ENCODE peak calls at places on chromosome 6, in six cellular contexts. W, U, H, Y, G and M are unnamed samples.

GRCh38 chr6:93746892-93747291 is 327.5 kb upstream of the EPHA7 start:
- DNase-seq in Y (no peak), G (no peak), U (no peak), W (no peak), H (no peak), M (no peak)

GRCh38 chr6:136614994-136615393 is 64.8 kb upstream of the MAP7 start:
- DNase-seq in W (no peak), U (peak), Y (no peak), G (no peak), H (no peak), M (no peak)

GRCh38 chr6:133764011-133764812 is 124.7 kb upstream of the TCF21 start:
- DNase-seq in W (no peak), U (no peak), Y (no peak), G (no peak), H (no peak), M (no peak)

GRCh38 chr6:157946865-157947532 is 34.7 kb upstream of the SYNJ2 start:
- DNase-seq in U (no peak), W (no peak), G (peak), H (peak), Y (peak), M (no peak)

GRCh38 chr6:69867075-69867911 is 937 bp downstream of the COL19A1 start:
- DNase-seq in Y (peak), W (no peak), G (peak), H (no peak), U (peak), M (no peak)

GRCh38 chr6:21742238-21742660 is 148.7 kb downstream of the SOX4 start:
- DNase-seq in Y (no peak), H (no peak), G (no peak), U (peak), W (peak), M (peak)

GRCh38 chr6:93917216-93917615 is 497.9 kb upstream of the EPHA7 start:
- DNase-seq in Y (no peak), W (no peak), H (no peak), U (no peak), G (no peak), M (no peak)

GRCh38 chr6:36815962-36816735 is 23.1 kb downstream of the CPNE5 start:
- DNase-seq in H (no peak), W (no peak), Y (no peak), G (no peak), U (no peak), M (no peak)

GRCh38 chr6:142825760-142826159 is 119.2 kb downstream of the HIVEP2 start:
- DNase-seq in G (no peak), U (no peak), W (no peak), H (no peak), Y (no peak), M (no peak)

GRCh38 chr6:111663232-111663631 is 57.6 kb upstream of the TRAF3IP2 start:
- DNase-seq in W (no peak), H (no peak), Y (no peak), G (no peak), U (no peak), M (no peak)

GRCh38 chr6:169664227-169664626 is 37.6 kb downstream of the WDR27 start:
- DNase-seq in H (no peak), Y (no peak), G (no peak), U (no peak), W (no peak), M (no peak)

GRCh38 chr6:108748063-108748462 is 100.2 kb upstream of the ARMC2 start:
- DNase-seq in U (no peak), Y (no peak), G (no peak), W (no peak), H (no peak), M (no peak)

GRCh38 chr6:74277749-74278148 is 581.7 kb downstream of the CD109 start:
- DNase-seq in W (no peak), G (no peak), H (no peak), U (peak), Y (no peak), M (no peak)

GRCh38 chr6:141133836-141134235 is 998.9 kb upstream of the GJE1 start:
- DNase-seq in G (no peak), W (no peak), H (no peak), U (no peak), Y (no peak), M (no peak)

GRCh38 chr6:4084444-4085328 is 5.7 kb upstream of the FAM217A start:
- DNase-seq in G (no peak), H (no peak), Y (no peak), U (no peak), W (no peak), M (no peak)

GRCh38 chr6:110462884-110463481 is 13.4 kb downstream of the SLC22A16 start:
- DNase-seq in Y (no peak), H (no peak), G (no peak), W (no peak), U (no peak), M (no peak)

GRCh38 chr6:110471966-110472365 is 4.4 kb downstream of the SLC22A16 start:
- DNase-seq in G (no peak), U (no peak), W (no peak), Y (no peak), H (no peak), M (no peak)

GRCh38 chr6:110474500-110474899 is 1.9 kb downstream of the SLC22A16 start:
- DNase-seq in H (no peak), W (no peak), U (no peak), Y (no peak), G (no peak), M (no peak)

GRCh38 chr6:110472739-110473138 is 3.7 kb downstream of the SLC22A16 start:
- DNase-seq in U (no peak), H (no peak), W (no peak), Y (no peak), G (no peak), M (no peak)

DNA sequence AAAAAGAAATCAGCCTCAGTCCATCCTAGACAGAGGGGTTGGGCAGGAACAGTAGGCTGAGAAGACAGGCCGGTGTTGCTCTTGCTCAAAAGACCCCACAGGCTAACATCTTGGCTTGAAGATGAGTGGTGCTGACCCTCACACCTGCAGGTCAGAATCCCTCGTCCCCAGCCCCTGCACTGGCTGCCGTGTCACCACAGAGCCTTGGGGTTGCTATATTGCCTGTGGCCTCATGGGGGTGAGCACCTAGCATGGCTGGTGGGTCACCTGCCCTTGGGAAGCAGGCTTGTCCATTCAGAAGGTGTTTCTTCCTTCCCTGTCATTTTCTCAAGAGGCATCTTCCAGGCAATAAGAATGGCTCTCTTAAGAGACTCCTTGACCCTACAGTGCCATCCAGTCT is 7.7 kb downstream of the SLC22A16 start:
- DNase-seq in U (no peak), H (no peak), Y (no peak), G (no peak), W (no peak), M (no peak)
- TF ChIP-seq POLR2AphosphoS5 in U (no peak), H (no peak), Y (no peak), G (no peak), W (no peak), M (no peak)

GRCh38 chr6:48826318-48826595 is 636.8 kb downstream of the MMUT start:
- DNase-seq in H (no peak), Y (no peak), U (peak), W (no peak), G (no peak), M (no peak)

GRCh38 chr6:48825501-48826317 is 637.3 kb downstream of the MMUT start:
- DNase-seq in G (no peak), Y (no peak), W (no peak), U (peak), H (no peak), M (no peak)

DNA sequence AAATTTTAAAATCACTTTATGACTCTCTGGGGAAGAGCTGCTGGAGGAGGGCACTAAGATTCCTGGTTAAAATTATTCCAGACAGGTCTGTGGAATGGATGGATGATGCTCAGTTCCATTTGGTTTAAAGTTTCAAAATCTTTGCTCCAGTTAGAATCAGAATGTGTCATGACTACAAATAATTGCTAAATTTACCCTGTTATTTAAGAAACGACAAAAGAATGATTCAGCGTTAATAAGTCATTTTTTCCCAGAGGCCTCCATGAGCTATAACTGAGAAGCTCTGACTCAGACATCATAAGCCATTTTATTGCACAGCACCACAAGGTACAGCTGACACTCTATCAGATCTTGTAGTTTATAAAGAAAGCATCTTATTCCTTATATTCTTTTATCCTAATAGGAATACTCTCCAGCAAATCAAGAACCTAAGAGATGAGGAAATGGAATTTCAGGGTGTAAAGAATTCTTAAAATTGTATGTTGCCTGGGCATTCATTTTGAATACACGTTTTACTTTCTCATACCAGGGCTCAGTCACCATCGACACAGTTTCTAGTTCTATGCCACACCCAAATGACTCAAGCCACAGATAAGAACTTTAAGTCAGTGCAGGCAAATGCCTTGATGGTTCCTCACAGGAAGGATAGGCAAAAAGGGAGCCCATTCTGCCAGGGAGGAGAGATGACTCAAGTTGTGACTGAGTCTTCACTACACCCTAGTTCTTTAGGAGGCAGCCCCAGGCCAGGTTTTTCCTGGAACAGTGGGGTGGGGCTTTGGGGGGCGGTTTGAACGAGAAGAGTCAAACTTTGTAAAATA is 636.0 kb downstream of the MMUT start:
- DNase-seq in W (peak), U (peak), Y (no peak), G (no peak), H (no peak), M (no peak)
- H3K9ac ChIP-seq in W (peak), U (peak), Y (no peak), G (no peak), H (no peak), M (no peak)

GRCh38 chr6:52126231-52126630 is 38.8 kb upstream of the PKHD1 start:
- DNase-seq in Y (no peak), H (no peak), W (no peak), U (no peak), G (no peak), M (no peak)

GRCh38 chr6:52125572-52125971 is 38.2 kb upstream of the PKHD1 start:
- DNase-seq in W (no peak), G (no peak), Y (no peak), U (no peak), H (no peak), M (no peak)

GRCh38 chr6:52125139-52125538 is 37.7 kb upstream of the PKHD1 start:
- DNase-seq in H (no peak), Y (no peak), G (peak), W (no peak), U (no peak), M (no peak)

GRCh38 chr6:52123234-52123633 is 35.8 kb upstream of the PKHD1 start:
- DNase-seq in G (no peak), U (no peak), W (no peak), H (no peak), Y (no peak), M (no peak)

DNA sequence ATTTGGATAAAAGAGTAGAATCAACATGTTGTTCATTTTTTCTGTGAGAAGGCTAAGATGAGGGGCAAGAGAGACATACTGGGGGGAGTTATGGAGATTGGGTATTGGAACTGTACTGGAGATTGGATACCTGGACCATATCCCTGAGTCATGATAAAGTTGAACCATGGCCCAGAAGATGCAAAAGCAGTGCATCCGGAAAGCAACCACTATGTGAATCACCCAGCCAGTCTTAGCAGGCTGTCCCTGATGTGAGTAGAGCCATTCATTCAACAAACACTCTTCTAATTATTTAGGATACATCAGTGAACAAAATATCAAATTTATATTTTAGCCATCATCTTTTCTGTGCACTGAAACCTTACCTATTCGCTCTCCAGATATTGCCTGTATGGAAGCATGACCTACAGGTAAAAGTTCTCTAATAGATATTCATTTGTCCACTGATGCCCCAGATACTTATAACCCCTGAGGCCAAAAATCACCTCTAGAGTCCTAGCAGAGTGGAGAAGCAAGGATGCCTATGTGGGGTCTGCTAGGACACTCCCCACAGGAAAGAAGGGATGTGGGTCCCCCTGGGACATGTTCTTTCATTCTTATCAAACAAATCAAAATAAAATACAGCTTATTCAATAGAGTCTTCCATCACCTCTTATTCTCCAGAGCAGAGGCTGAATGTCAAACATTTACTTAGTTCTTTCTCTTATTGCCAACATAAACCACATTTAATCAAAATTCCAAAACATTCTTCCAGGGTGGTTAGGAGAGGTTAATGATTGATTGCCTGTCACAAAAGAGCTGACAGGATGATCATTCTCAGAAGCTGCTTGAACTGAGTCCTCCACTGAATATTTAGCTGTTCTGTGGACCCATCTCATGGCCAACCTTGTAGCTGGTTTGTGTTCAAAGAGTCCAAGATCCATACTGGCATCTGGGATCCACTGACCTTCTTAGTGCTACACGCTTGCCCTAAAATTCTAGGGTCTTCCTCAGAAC is 37.0 kb upstream of the PKHD1 start:
- DNase-seq in Y (no peak), W (no peak), U (no peak), H (no peak), G (peak), M (no peak)
- TF ChIP-seq POLR2AphosphoS5 in Y (no peak), W (no peak), U (no peak), H (no peak), G (no peak), M (no peak)

GRCh38 chr6:161526794-161527193 is 252.9 kb upstream of the AGPAT4 start:
- DNase-seq in Y (no peak), G (no peak), W (no peak), H (no peak), U (no peak), M (no peak)
- H3K9ac ChIP-seq in Y (no peak), G (no peak), W (no peak), H (no peak), U (no peak), M (no peak)

GRCh38 chr6:106085984-106086832 is at the start of gene PRDM1:
- DNase-seq in U (peak), G (no peak), H (peak), W (peak), Y (peak), M (no peak)
- TF ChIP-seq POLR2AphosphoS5 in U (no peak), G (no peak), H (peak), W (peak), Y (no peak), M (no peak)

DNA sequence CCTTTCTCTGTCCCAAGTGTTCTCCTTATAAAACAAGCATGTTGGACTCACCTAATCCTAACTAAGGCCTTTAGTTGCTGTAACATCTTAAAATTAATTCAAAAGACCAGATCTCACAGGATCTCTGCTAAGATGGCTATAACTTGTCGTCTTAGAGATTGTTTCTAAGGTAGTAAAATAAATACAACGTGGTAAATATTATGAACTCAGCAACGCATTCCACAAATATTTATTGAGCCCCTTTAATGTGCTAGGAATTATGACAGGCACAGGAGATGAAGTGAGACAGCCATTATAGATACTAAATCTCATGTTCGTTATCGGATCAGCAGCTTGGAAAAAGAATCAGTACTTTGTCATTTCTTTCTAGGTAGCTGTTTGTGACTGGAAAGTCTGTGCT is 20.8 kb upstream of the MCM3 start:
- DNase-seq in H (no peak), U (peak), W (no peak), Y (no peak), G (no peak), M (no peak)
- H3K9ac ChIP-seq in H (peak), U (no peak), W (no peak), Y (no peak), G (peak), M (peak)

DNA sequence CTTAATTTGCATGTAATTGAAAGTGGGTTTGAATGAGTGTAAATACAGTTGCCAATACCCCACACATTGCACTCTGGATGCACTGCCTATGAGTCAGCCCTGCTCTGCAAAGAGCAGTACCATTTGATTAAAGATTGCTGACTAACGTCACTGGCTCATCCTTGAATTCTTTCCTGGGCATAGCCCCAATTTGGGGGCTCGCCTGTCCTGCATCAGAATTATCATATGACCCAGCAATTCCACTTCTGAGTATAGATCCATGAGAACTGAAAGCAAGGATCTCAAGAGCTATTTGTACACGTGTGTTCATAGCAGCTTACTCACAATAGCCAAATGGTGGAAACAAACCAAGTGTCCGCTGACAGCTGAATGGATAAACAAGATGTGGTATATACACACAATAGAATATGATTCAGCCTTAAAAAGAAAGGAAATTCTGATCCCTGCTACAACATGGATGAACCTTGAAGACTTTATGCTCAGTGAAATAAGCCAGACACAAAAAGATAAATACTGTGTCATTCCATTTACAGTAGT is 36.3 kb downstream of the MYLK4 start:
- DNase-seq in H (no peak), W (no peak), U (peak), Y (no peak), G (no peak), M (no peak)
- TF ChIP-seq POLR2AphosphoS5 in H (no peak), W (no peak), U (no peak), Y (peak), G (no peak), M (no peak)

DNA sequence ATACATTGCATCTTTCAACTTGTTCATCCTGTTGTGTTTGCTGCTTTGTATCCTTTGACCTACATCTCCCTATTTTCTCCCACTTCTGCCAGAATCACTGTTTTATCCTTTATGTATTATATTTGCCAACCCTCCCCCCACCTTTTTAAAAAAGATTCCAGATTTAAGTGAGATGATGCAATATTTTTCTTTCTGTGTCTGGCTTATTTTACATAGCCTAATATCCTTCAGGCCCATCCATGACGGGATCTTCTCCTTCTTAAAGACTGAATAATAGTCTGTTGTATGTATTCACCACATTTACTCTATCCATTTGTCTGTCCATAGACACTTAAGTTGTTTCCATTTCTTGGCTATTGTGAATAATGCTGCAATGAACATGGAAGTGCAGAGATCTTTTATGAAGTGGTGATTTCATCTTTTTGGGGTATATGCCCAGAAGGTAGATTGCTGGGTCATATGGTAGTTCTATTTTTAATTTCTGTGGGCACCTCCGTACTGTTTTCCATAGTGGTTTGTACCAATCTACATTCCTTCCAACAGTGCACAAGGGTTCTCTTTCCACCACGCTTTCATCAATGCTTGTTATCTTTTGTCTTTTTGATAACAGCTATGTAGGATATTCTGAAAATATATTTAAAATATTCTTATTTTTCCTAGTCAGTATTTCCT is 181.0 kb downstream of the CDKAL1 start:
- DNase-seq in U (no peak), W (no peak), H (no peak), G (no peak), Y (no peak), M (no peak)
- H3K9ac ChIP-seq in U (no peak), W (no peak), H (no peak), G (no peak), Y (no peak), M (no peak)